ENCODE peak calls at places on chromosome 11, in four cellular contexts. P is endodermal cell, G is lower lobe of right lung, C is neural progenitor cell. Y is an unnamed sample.

GRCh38 chr11:56910785-56911184 is 77.9 kb upstream of the OR5AK2 start:
- DNase-seq in P (no peak), C (no peak), G (no peak), Y (no peak)

GRCh38 chr11:12798609-12799011 is 124.4 kb downstream of the TEAD1 start:
- DNase-seq in C (no peak), P (no peak), G (no peak), Y (no peak)

GRCh38 chr11:46491661-46492331 is 100.2 kb upstream of the CHRM4 start:
- DNase-seq in P (no peak), C (no peak), G (no peak), Y (no peak)

GRCh38 chr11:58652726-58653280 is 30.3 kb downstream of the CNTF start:
- DNase-seq in P (no peak), G (no peak), C (peak), Y (no peak)

GRCh38 chr11:6321961-6322362 is 1.7 kb upstream of the CAVIN3 start:
- DNase-seq in G (no peak), C (peak), P (peak), Y (no peak)

GRCh38 chr11:12810497-12810896 is 136.3 kb downstream of the TEAD1 start:
- DNase-seq in G (no peak), C (no peak), P (peak), Y (no peak)

GRCh38 chr11:115659061-115659963 is 155.1 kb upstream of the CADM1 start:
- DNase-seq in G (peak), C (peak), P (peak), Y (no peak)

GRCh38 chr11:7540830-7541555 is 27.2 kb downstream of the PPFIBP2 start:
- DNase-seq in P (no peak), C (no peak), G (no peak), Y (no peak)

GRCh38 chr11:24234822-24235508 is 261.9 kb upstream of the LUZP2 start:
- DNase-seq in P (no peak), G (peak), C (peak), Y (no peak)

GRCh38 chr11:129503646-129504045 is 128.0 kb downstream of the BARX2 start:
- DNase-seq in G (no peak), C (no peak), P (no peak), Y (no peak)

GRCh38 chr11:59756496-59756840 is 1.3 kb downstream of the STX3 start:
- DNase-seq in G (no peak), C (no peak), P (no peak), Y (no peak)

GRCh38 chr11:124899376-124900145 is 1.9 kb upstream of the ROBO4 start:
- DNase-seq in G (no peak), C (no peak), P (peak), Y (no peak)

GRCh38 chr11:78808903-78809302 is 234.2 kb upstream of the NARS2 start:
- DNase-seq in G (no peak), P (no peak), C (no peak), Y (no peak)

GRCh38 chr11:82775736-82776346 is 42.2 kb upstream of the FAM181B start:
- DNase-seq in G (no peak), P (peak), C (peak), Y (no peak)

GRCh38 chr11:93080146-93080759 is 110.8 kb downstream of the MTNR1B start:
- DNase-seq in P (no peak), C (peak), G (no peak), Y (no peak)

GRCh38 chr11:38553033-38553432 is 1955.0 kb upstream of the RAG2 start:
- DNase-seq in C (no peak), P (no peak), G (no peak), Y (no peak)

GRCh38 chr11:125588505-125588904 is 4.1 kb upstream of the STT3A start:
- DNase-seq in C (no peak), P (no peak), G (no peak), Y (no peak)

GRCh38 chr11:13837286-13837685 is 125.2 kb upstream of the SPON1 start:
- DNase-seq in G (no peak), C (no peak), P (no peak), Y (no peak)

GRCh38 chr11:77548552-77549439 is 41.0 kb upstream of the AQP11 start:
- DNase-seq in C (no peak), P (no peak), G (no peak), Y (no peak)

GRCh38 chr11:465896-466538 is 15.9 kb downstream of the PTDSS2 start:
- DNase-seq in P (no peak), C (no peak), G (no peak), Y (no peak)

GRCh38 chr11:121887564-121887963 is 228.5 kb downstream of the BLID start:
- DNase-seq in G (no peak), P (no peak), C (no peak), Y (no peak)

GRCh38 chr11:4891996-4892640 is 10.4 kb downstream of the OR51T1 start:
- DNase-seq in C (no peak), G (no peak), P (no peak), Y (no peak)

GRCh38 chr11:109421981-109422590 is at the start of gene C11orf87:
- DNase-seq in G (peak), C (peak), P (peak), Y (no peak)

GRCh38 chr11:129853508-129854228 is 38.0 kb downstream of the TMEM45B start:
- DNase-seq in G (peak), P (no peak), C (no peak), Y (peak)

DNA sequence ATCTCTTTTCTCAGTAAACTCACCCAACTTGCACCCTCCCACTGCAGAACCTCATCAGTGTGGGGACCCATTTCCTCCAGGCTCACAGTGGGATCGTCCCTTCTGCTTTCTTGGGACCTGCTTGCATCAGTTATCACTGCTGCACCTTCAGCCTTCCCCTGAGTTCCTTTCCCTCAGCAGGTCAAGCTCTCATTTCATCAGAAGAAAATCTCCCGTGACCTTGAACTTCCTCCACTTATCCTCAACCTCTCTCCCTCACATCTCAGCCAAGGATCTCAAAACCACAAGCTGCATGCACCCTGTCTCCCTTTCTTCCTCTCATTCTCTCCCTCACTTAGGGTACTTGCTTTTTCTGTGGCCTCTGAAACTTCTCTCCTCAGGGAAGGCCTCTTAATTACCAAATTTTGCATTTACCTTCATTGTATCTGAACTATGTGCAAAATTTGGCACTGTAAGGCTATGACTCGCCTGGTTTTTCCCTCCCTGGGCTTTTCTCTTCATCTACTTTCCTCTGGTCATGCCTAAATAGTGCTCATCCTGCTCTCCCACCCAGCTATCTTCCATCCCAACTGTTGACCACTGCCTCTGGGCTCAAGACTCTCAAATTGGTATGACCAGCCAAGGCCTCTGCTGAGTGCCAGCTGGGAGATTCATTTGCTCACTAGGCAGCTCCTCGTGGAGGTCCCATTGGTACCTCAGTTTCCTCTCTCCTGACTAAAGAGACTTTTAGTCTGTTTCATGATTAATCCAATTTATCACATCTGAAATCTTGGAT is 2.7 kb upstream of the RCE1 start:
- DNase-seq in P (peak), C (no peak), G (no peak), Y (no peak)
- H3K27ac ChIP-seq in P (no peak), C (no peak), G (no peak), Y (no peak)

DNA sequence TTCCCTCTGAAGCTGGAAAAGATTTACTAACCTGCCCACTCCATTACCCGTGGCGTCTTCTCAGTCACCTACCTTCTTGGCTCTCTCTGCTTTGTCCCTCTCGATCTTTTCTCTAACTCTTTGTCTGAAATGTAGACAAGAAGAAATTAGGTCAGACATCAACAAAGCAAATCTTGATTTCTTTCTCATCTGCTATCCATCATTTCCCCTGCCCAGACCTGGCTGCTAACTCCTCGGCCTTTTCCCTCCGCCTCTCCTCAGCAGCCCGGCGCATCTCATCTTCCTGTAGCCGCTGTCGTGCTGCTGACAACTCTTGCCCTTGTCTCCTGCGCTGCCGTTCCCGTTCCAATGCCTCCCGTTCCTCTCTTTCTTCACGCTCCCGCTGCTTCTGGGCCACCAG is 1.2 kb downstream of the UBXN1 start:
- DNase-seq in C (no peak), P (no peak), G (no peak), Y (no peak)
- H3K4me3 ChIP-seq in C (peak), P (peak), G (peak), Y (peak)

DNA sequence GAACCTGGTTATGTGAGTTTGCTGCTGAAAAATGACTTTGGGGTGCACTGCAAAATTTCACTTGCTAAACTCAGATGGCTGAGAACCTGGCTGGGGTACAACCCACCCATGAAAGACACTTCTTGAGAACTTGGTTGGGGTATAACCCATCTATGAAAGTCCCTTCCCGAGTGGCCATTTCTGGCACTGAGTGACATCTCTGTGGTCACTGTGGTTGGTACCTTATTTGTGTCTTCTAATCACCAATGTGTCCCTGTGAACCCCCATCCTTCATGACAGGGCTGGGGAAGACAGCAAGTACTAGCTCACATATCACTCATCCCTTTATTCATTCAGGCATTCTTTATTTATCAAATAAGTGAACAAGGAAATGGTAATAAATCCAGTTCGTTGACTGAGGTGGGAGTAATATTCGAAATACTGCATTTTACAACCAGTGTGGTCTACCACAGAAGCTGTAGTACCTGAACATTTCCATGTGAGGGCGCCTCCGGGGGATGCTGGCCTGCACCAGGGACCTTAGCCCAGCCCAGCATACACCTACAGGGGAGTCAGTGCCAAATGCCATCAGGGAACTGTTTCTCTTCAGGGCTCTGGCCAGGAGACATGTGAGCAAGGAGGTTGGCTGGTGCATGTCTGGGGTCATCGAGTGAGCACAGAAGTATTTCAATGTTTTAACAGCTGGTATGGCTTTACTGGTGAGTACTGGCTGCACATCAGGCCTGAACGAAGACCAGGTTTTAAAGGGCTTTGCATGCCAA is 122.1 kb downstream of the CSNK2A3 start:
- DNase-seq in G (no peak), P (peak), C (peak), Y (no peak)
- TF ChIP-seq CTCF in G (peak), P (peak), C (peak), Y (peak)

DNA sequence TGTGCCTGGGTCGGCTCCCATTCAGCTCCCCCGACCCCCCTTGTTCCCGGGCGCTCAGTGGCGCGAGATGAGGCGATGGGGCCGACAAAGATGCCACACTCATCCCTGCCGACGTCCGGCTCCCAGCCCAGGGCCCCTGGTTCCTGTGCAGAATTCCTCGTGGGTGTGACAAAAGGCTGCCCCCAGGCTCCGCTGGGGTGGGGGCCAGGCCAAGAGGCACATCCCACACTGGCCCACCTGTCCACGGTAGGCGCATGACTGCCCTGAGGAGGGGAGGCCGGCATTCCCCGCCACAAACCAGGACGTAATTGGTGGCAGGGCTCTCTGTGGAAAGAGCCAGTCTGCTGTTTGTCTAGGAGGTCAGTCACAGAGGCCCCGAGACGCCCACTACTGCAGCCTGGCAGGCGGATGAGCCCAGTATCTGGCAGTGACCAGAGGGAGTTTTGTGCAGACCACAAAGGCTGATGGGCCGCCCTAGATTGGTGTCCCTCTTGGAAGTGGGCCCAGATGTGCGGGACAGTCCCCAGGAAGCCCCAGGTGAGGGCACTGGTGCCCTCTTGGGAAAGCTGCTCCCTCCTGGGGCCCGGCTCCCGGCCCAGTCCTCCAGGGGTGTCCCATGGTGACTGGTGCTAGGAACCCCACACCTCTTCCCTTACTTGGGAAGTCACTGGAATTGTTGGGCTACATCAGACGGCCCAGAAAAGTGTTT is 5.7 kb downstream of the CCND1 start:
- DNase-seq in G (no peak), P (peak), C (no peak), Y (peak)
- H3K27ac ChIP-seq in G (no peak), P (peak), C (no peak), Y (no peak)

GRCh38 chr11:2708151-2708581 is 8.4 kb upstream of the KCNQ1OT1 start:
- DNase-seq in G (no peak), P (no peak), C (no peak), Y (no peak)
- H3K4me3 ChIP-seq in G (no peak), P (no peak), C (no peak), Y (no peak)

DNA sequence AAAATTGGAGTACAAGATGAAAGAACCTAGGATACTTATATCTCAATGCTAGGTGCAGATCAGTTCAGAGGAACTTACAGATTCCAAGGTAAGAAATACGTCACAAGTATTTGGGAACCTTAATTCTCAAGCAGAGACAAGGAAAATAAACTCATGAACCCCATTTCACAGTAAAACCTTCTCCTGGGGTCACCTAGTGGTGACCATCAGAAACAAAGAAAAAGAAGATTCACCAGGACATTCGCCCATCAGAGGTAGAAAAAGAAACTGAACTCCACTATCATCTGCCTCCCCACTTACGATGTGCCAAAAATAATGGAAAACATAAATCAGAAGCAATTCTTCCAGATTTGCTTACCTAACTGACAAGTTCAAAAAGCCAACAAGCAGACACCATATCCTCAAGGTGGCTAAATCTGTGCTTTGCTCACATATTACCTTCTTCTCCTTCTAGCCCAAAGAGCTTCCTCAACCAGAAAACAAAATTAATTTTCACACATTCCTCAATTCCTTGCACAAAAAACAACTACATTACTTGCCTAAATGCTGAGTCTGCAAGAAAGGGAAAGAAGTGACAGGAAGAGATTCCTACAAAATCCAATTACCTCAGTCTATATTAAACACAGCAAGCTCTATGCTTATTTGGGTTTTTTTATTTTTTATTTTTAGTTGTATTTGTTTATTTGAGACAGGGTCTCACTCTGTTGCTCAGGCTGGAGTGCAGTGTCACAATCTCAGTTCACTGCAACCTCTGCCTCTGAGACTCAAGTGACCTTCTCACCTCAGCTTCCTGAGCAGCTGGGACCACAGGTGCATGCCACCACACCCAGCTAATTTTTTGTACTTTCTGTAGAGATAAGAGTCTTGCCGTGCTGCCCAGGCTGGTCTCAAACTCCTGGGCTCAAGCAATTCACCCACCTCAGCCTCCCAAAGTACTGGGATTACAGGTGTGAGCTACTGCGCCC is 4.7 kb downstream of the DENND5A start:
- DNase-seq in P (no peak), C (no peak), G (no peak), Y (no peak)
- TF ChIP-seq CTCF in P (peak), C (peak), G (no peak), Y (peak)

DNA sequence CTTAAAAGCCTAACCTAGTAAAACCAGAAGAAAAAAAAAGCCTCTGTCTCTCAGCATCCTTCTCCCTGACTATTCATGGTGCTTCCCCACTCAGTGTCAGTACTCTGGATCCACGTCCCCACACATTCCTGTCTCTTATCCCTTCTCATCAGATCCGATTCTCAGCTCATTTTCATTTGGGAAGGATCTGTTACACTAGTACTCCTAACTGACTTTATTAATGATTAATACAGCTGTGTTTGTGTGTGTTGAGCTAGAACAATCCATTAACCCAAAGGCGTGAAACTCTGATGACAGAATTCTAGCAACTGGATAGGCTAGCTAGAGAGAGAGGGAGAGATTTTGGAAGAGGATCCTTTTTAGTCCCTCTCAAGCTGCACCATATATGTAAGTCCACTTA is 1.5 kb downstream of the PRRG4 start:
- DNase-seq in G (no peak), C (no peak), P (no peak), Y (no peak)
- H3K27ac ChIP-seq in G (no peak), C (no peak), P (no peak), Y (no peak)